ENCODE peak calls at places on chromosomes 2 and 18, in four cellular contexts. B, H, D and O are unnamed samples.

GRCh38 chr2:72138011-72138881 is 9.4 kb downstream of the CYP26B1 start:
- DNase-seq in B (no peak), D (peak; percentile 89), H (no peak), O (no peak)

GRCh38 chr18:79918089-79919011 is 33.1 kb downstream of the SLC66A2 start:
- DNase-seq in D (peak; percentile 51), H (no peak), B (no peak), O (no peak)

GRCh38 chr2:121599963-121600651 is 49.2 kb downstream of the CLASP1 start:
- DNase-seq in B (no peak), H (no peak), D (no peak), O (no peak)

GRCh38 chr18:41660654-41661053 is 294.4 kb upstream of the PIK3C3 start:
- DNase-seq in B (no peak), H (no peak), D (no peak), O (no peak)

GRCh38 chr2:63058742-63059433 is 8.3 kb downstream of the OTX1 start:
- DNase-seq in B (no peak), D (no peak), H (peak; percentile 15), O (no peak)

GRCh38 chr2:40719414-40719813 is 267.5 kb upstream of the SLC8A1 start:
- DNase-seq in B (no peak), H (no peak), D (no peak), O (no peak)

GRCh38 chr2:53896864-53897263 is 37.1 kb upstream of the GPR75 start:
- DNase-seq in H (no peak), D (no peak), B (no peak), O (no peak)

GRCh38 chr2:172710584-172711024 is 25.0 kb upstream of the RAPGEF4 start:
- DNase-seq in B (peak; percentile 34), H (peak; percentile 22), D (no peak), O (no peak)

GRCh38 chr2:70133521-70134348 is 46.5 kb downstream of the PCBP1 start:
- DNase-seq in D (no peak), H (no peak), B (no peak), O (no peak)

GRCh38 chr2:203469554-203469953 is 65.5 kb downstream of the RAPH1 start:
- DNase-seq in H (no peak), D (no peak), B (no peak), O (no peak)

GRCh38 chr2:210198326-210198725 is 26.9 kb downstream of the ACADL start:
- DNase-seq in D (no peak), B (no peak), H (no peak), O (no peak)

DNA sequence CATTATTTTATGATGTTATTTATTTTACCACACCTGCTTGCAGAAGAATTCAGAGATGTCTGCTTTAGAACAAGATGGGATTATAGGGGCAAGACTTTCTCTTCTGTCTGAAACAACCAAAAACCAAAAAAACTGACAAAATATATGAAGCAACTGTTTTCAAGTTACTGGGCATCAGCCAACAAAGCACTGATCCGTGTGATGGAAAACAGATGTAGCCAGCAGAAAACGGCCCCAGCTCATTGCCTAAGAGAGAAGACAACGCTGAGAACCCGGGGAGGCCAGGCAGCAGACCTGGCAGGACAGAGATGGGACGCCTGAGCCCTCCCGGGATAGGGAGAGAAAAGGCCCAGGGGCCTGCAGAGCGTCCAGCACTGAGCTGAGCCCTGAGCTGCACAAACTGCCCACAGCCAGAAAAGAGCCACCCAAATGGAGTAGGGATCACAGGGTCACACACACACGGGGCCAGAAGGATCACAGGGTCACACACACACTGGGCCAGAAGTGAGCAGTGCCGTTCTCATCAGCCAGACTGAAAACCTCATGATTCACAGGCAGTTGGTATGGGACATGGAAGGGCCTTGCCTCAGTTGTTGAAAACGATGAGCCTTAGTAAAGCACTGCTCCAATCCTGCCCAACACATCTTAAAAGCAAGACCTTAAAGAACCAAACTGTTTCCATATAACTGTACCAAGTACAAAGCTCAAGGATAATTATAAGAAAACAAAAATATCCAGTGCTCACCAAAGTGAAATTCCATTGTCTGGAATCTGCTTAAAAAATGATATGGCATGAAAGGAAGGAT is 12.1 kb downstream of the PXDN start:
- DNase-seq in D (peak; percentile 27), B (no peak), H (peak; percentile 9), O (no peak)
- H3K4me3 ChIP-seq in D (no peak overlapping the region), B (no peak overlapping the region), H (no peak overlapping the region), O (no peak overlapping the region)

GRCh38 chr2:85353876-85354285 is 447 bp downstream of the RETSAT start:
- DNase-seq in B (peak; percentile 20), D (peak; percentile 69), H (peak; percentile 75), O (peak; percentile 58)
- H3K27ac ChIP-seq in B (peak overlapping the region; percentile 2), D (peak overlapping the region; percentile 81), H (peak overlapping the region; percentile 71), O (peak overlapping the region; percentile 84)

GRCh38 chr2:144389151-144389929 is 130.6 kb downstream of the ZEB2 start:
- DNase-seq in D (no peak), H (peak; percentile 20), B (no peak), O (no peak)

GRCh38 chr2:144390424-144391020 is 129.4 kb downstream of the ZEB2 start:
- DNase-seq in H (no peak), D (no peak), B (no peak), O (no peak)

GRCh38 chr2:144389930-144390311 is 130.0 kb downstream of the ZEB2 start:
- DNase-seq in H (no peak), D (no peak), B (no peak), O (no peak)
- H3K4me3 ChIP-seq in H (peak overlapping the region; percentile 58), D (peak overlapping the region; percentile 43), B (no peak overlapping the region), O (no peak overlapping the region)

GRCh38 chr2:45937990-45938389 is 286.5 kb downstream of the PRKCE start:
- DNase-seq in H (no peak), D (no peak), B (no peak), O (no peak)

GRCh38 chr2:45941758-45942738 is 290.6 kb downstream of the PRKCE start:
- DNase-seq in D (no peak), H (no peak), B (no peak), O (no peak)

GRCh38 chr2:45936623-45936979 is 285.1 kb downstream of the PRKCE start:
- DNase-seq in D (no peak), B (no peak), H (no peak), O (no peak)

GRCh38 chr2:45935791-45936622 is 284.5 kb downstream of the PRKCE start:
- DNase-seq in B (peak; percentile 68), D (peak; percentile 86), H (peak; percentile 90), O (peak; percentile 91)

GRCh38 chr2:45938649-45939511 is 287.4 kb downstream of the PRKCE start:
- DNase-seq in H (peak; percentile 84), B (no peak), D (peak; percentile 79), O (peak; percentile 79)
- H3K27ac ChIP-seq in H (peak overlapping the region; percentile 56), B (no peak overlapping the region), D (peak overlapping the region; percentile 35), O (peak overlapping the region; percentile 75)

GRCh38 chr2:29063056-29063455 is 11.3 kb downstream of the PCARE start:
- DNase-seq in B (no peak), D (no peak), H (peak; percentile 63), O (peak; percentile 43)

GRCh38 chr2:29064746-29065478 is 9.4 kb downstream of the PCARE start:
- DNase-seq in D (no peak), H (no peak), B (no peak), O (no peak)

GRCh38 chr2:29062371-29062770 is 12.0 kb downstream of the PCARE start:
- DNase-seq in H (no peak), B (no peak), D (no peak), O (no peak)

GRCh38 chr2:29065479-29065847 is 8.9 kb downstream of the PCARE start:
- DNase-seq in B (no peak), D (no peak), H (no peak), O (no peak)

GRCh38 chr2:29063646-29064372 is 10.5 kb downstream of the PCARE start:
- DNase-seq in B (no peak), D (no peak), H (no peak), O (no peak)
- H3K4me3 ChIP-seq in B (no peak overlapping the region), D (no peak overlapping the region), H (no peak overlapping the region), O (no peak overlapping the region)

GRCh38 chr2:186554850-186555785 is 34.7 kb upstream of the ITGAV start:
- DNase-seq in B (no peak), D (no peak), H (no peak), O (no peak)

GRCh38 chr2:186551323-186552050 is 38.4 kb upstream of the ITGAV start:
- DNase-seq in D (no peak), B (no peak), H (no peak), O (no peak)

GRCh38 chr2:186558512-186559276 is 31.2 kb upstream of the ITGAV start:
- DNase-seq in D (no peak), H (no peak), B (no peak), O (no peak)

GRCh38 chr2:186559370-186559769 is 30.5 kb upstream of the ITGAV start:
- DNase-seq in B (no peak), D (no peak), H (no peak), O (no peak)

DNA sequence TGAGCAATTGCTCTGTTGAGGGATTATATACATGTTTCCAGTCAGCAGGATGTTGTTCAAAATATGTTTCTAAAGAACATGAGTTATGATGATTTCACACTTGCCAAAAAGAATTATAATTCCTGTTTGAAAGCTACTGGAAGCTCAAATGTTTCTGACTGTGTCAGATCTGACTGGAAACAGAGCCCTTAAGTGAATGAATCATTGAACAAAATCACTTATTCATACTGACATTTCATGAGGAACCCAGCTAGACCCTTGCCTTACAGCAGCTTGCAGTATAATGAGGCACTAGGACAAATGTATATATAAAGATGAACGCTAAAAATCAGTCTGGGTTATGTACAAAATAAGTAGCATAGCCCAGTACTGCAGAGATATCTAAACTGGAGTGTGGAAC is 35.4 kb upstream of the ITGAV start:
- DNase-seq in B (no peak), D (no peak), H (no peak), O (no peak)
- H3K27ac ChIP-seq in B (no peak overlapping the region), D (no peak overlapping the region), H (no peak overlapping the region), O (no peak overlapping the region)

DNA sequence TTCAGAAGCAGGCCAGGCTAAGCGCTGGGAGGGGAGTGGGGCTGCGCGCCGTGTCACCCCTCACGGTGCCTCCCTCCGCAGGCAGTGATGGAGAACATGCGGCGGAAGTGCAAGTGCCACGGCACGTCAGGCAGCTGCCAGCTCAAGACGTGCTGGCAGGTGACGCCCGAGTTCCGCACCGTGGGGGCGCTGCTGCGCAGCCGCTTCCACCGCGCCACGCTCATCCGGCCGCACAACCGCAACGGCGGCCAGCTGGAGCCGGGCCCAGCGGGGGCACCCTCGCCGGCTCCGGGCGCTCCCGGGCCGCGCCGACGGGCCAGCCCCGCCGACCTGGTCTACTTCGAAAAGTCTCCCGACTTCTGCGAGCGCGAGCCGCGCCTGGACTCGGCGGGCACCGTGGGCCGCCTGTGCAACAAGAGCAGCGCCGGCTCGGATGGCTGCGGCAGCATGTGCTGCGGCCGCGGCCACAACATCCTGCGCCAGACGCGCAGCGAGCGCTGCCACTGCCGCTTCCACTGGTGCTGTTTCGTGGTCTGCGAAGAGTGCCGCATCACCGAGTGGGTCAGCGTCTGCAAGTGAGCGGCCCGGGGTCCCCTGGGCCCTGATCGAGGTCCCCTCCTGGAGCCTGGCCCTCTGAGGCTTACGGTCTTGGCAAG is 12.2 kb downstream of the WNT10A start:
- DNase-seq in D (peak; percentile 76), B (peak; percentile 95), H (peak; percentile 69), O (peak; percentile 67)
- H3K4me3 ChIP-seq in D (peak overlapping the region; percentile 44), B (peak overlapping the region; percentile 69), H (no peak overlapping the region), O (no peak overlapping the region)